ENCODE peak calls at places on chromosome 6, in five cellular contexts. V, X, F, D and T are unnamed samples.

GRCh38 chr6:170344631-170345576 is 38.3 kb downstream of the FAM120B start:
- DNase-seq in D (no peak), V (no peak), F (peak; percentile 84), X (peak; percentile 66), T (no peak)

GRCh38 chr6:134235937-134236751 is 81.8 kb downstream of the SGK1 start:
- DNase-seq in X (no peak), V (no peak), D (no peak), F (peak; percentile 84), T (no peak)

GRCh38 chr6:43733471-43734293 is 36.3 kb upstream of the VEGFA start:
- DNase-seq in V (no peak), F (no peak), D (no peak), X (no peak), T (no peak)

GRCh38 chr6:136628996-136629395 is 78.8 kb upstream of the MAP7 start:
- DNase-seq in D (no peak), X (no peak), F (peak; percentile 28), V (no peak), T (no peak)

GRCh38 chr6:33172307-33173227 is 19.7 kb downstream of the COL11A2 start:
- DNase-seq in V (no peak), D (peak; percentile 46), F (peak; percentile 68), X (peak; percentile 8), T (no peak)

GRCh38 chr6:72424476-72424875 is 197.4 kb upstream of the KCNQ5 start:
- DNase-seq in V (no peak), X (no peak), D (no peak), F (no peak), T (no peak)

GRCh38 chr6:116447052-116447451 is 14.1 kb upstream of the CALHM6 start:
- DNase-seq in D (no peak), V (no peak), X (no peak), F (no peak), T (no peak)

GRCh38 chr6:144064402-144064830 is 31.0 kb downstream of the SF3B5 start:
- DNase-seq in F (peak; percentile 15), D (peak; percentile 81), X (peak; percentile 35), V (no peak), T (no peak)

GRCh38 chr6:95143408-95144180 is 433.7 kb upstream of the MANEA start:
- DNase-seq in X (no peak), F (no peak), D (no peak), V (no peak), T (no peak)

GRCh38 chr6:113936093-113936934 is 34.6 kb downstream of the HDAC2 start:
- DNase-seq in F (peak; percentile 69), V (no peak), D (no peak), X (no peak), T (no peak)

GRCh38 chr6:92473056-92473455 is 946.3 kb downstream of the EPHA7 start:
- DNase-seq in X (no peak), V (no peak), D (no peak), F (no peak), T (no peak)

GRCh38 chr6:41970436-41970846 is 28.8 kb upstream of the CCND3 start:
- DNase-seq in F (peak; percentile 74), X (peak; percentile 51), D (peak; percentile 70), V (no peak), T (no peak)

GRCh38 chr6:135182993-135183531 is 2.0 kb downstream of the MYB start:
- DNase-seq in X (no peak), V (peak; percentile 56), F (no peak), D (peak; percentile 83), T (no peak)

GRCh38 chr6:104625536-104625935 is 234.2 kb downstream of the HACE1 start:
- DNase-seq in D (no peak), F (peak; percentile 96), V (no peak), X (no peak), T (no peak)

GRCh38 chr6:138468320-138469015 is 30.8 kb downstream of the NHSL1 start:
- DNase-seq in V (no peak), F (peak; percentile 76), D (no peak), X (no peak), T (no peak)

GRCh38 chr6:52375780-52376556 is 14.0 kb downstream of the PAQR8 start:
- DNase-seq in V (no peak), F (no peak), X (no peak), D (no peak), T (no peak)

GRCh38 chr6:6005467-6006427 is 978 bp downstream of the NRN1 start:
- DNase-seq in X (no peak), D (no peak), V (no peak), F (no peak), T (no peak)

GRCh38 chr6:139336488-139336887 is 38.0 kb downstream of the CITED2 start:
- DNase-seq in F (no peak), V (no peak), X (peak; percentile 34), D (no peak), T (no peak)

GRCh38 chr6:81511423-81511822 is 241.1 kb downstream of the TENT5A start:
- DNase-seq in F (no peak), D (no peak), V (no peak), X (no peak), T (no peak)

GRCh38 chr6:109790131-109790530 is 99.0 kb downstream of the FIG4 start:
- DNase-seq in F (peak; percentile 74), X (no peak), V (no peak), D (no peak), T (no peak)

GRCh38 chr6:88166901-88167624 is 916 bp upstream of the CNR1 start:
- DNase-seq in D (no peak), X (no peak), F (no peak), V (no peak), T (no peak)

GRCh38 chr6:111030008-111031006 is 48.5 kb downstream of the RPF2 start:
- DNase-seq in F (no peak), X (peak; percentile 26), V (no peak), D (no peak), T (no peak)

GRCh38 chr6:132333639-132334516 is 67.4 kb downstream of the MOXD1 start:
- DNase-seq in X (peak; percentile 12), D (no peak), V (no peak), F (peak; percentile 97), T (no peak)

GRCh38 chr6:45163952-45164766 is 164.0 kb upstream of the RUNX2 start:
- DNase-seq in F (peak; percentile 13), V (no peak), D (no peak), X (no peak), T (no peak)

GRCh38 chr6:51541847-51542246 is 545.6 kb downstream of the PKHD1 start:
- DNase-seq in V (no peak), F (no peak), D (no peak), X (no peak), T (no peak)

GRCh38 chr6:30107756-30108155 is 5.1 kb downstream of the TRIM31 start:
- DNase-seq in F (no peak), D (no peak), X (no peak), V (no peak), T (no peak)

GRCh38 chr6:38179794-38180430 is 360.4 kb downstream of the ZFAND3 start:
- DNase-seq in X (no peak), D (no peak), V (no peak), F (no peak), T (no peak)